ENCODE peak calls at places on chromosomes 1 and 21, in nine cellular contexts. X is astrocyte of the spinal cord, H is WTC11, M is IMR-90, F is PC-9, D is type B pancreatic cell, U is glutamatergic neuron, G is Calu3, O is Caco-2. Z is an unnamed sample.

GRCh38 chr1:156502396-156502748 is 1.8 kb upstream of the MEF2D start:
- DNase-seq in G (no peak), H (no peak), D (no peak), U (no peak), F (peak), X (peak), M (no peak), O (no peak), Z (no peak)

GRCh38 chr1:31523012-31523411 is 53.3 kb upstream of the TINAGL1 start:
- DNase-seq in U (no peak), D (no peak), X (no peak), M (no peak), G (no peak), F (peak), H (no peak), O (no peak), Z (no peak)

GRCh38 chr1:147840909-147841308 is 61.7 kb upstream of the GJA8 start:
- DNase-seq in U (no peak), F (no peak), G (no peak), O (peak), D (no peak), X (no peak), H (no peak), M (peak), Z (no peak)

GRCh38 chr1:108590947-108591346 is 31.0 kb downstream of the EEIG2 start:
- DNase-seq in X (peak), U (no peak), G (no peak), M (peak), H (no peak), F (peak), D (no peak), O (no peak), Z (no peak)

GRCh38 chr1:54403808-54404261 is 2.4 kb downstream of the SSBP3 start:
- DNase-seq in D (no peak), M (peak), F (no peak), U (no peak), G (no peak), O (no peak), H (no peak), X (peak), Z (no peak)

GRCh38 chr1:114033219-114033706 is 54.0 kb downstream of the OLFML3 start:
- DNase-seq in D (no peak), H (peak), X (no peak), M (no peak), O (no peak), F (peak), U (peak), G (no peak), Z (no peak)

GRCh38 chr1:24191860-24192259 is 4.8 kb upstream of the IFNLR1 start:
- DNase-seq in H (no peak), F (peak), D (no peak), X (peak), O (no peak), U (no peak), M (peak), G (peak), Z (no peak)

GRCh38 chr1:29396438-29397255 is 160.3 kb downstream of the PTPRU start:
- DNase-seq in M (peak), F (no peak), U (no peak), X (no peak), D (no peak), O (no peak), H (no peak), G (no peak), Z (no peak)

GRCh38 chr1:166882893-166883292 is 6.8 kb upstream of the TADA1 start:
- DNase-seq in U (no peak), M (no peak), H (no peak), X (no peak), F (no peak), D (no peak), O (no peak), G (no peak), Z (no peak)

GRCh38 chr1:42173961-42174715 is 9.6 kb upstream of the GUCA2A start:
- DNase-seq in M (peak), O (no peak), D (no peak), U (no peak), H (no peak), X (no peak), G (peak), F (peak), Z (no peak)

GRCh38 chr1:176696109-176696508 is 233.1 kb downstream of the PAPPA2 start:
- DNase-seq in F (no peak), O (no peak), U (no peak), X (peak), M (peak), H (peak), G (peak), D (no peak), Z (no peak)

GRCh38 chr21:42219606-42220137 is 732 bp downstream of the ABCG1 start:
- DNase-seq in F (no peak), X (no peak), H (peak), M (peak), G (no peak), D (no peak), O (no peak), U (peak), Z (no peak)

GRCh38 chr1:93442276-93442675 is 5.6 kb upstream of the FNBP1L start:
- DNase-seq in U (no peak), M (no peak), O (peak), H (no peak), D (no peak), G (peak), F (peak), X (no peak), Z (no peak)

GRCh38 chr1:17581389-17582123 is 42.1 kb downstream of the ARHGEF10L start:
- DNase-seq in M (no peak), O (no peak), F (no peak), X (no peak), H (no peak), U (no peak), G (no peak), D (no peak), Z (no peak)

GRCh38 chr1:114062646-114063045 is 83.4 kb downstream of the OLFML3 start:
- DNase-seq in H (no peak), X (no peak), O (no peak), F (no peak), D (no peak), G (no peak), M (no peak), U (no peak), Z (no peak)

GRCh38 chr1:168365719-168366474 is 85.2 kb downstream of the TBX19 start:
- DNase-seq in O (no peak), H (no peak), F (no peak), D (no peak), U (no peak), M (no peak), X (no peak), G (no peak), Z (no peak)

GRCh38 chr1:96865731-96866684 is 144.4 kb downstream of the PTBP2 start:
- DNase-seq in D (no peak), F (peak), U (no peak), O (no peak), X (peak), M (peak), G (no peak), H (no peak), Z (no peak)

GRCh38 chr1:118294817-118295486 is 109.9 kb upstream of the SPAG17 start:
- DNase-seq in M (no peak), O (no peak), H (no peak), G (no peak), U (no peak), D (no peak), F (no peak), X (no peak), Z (no peak)
- TF ChIP-seq CTCF in M (no peak), O (no peak), H (no peak), G (no peak), U (no peak), D (no peak), F (no peak), X (no peak), Z (no peak)

GRCh38 chr1:16151985-16152384 is 3.9 kb downstream of the EPHA2 start:
- DNase-seq in H (no peak), M (no peak), U (no peak), D (no peak), F (peak), G (no peak), O (no peak), X (no peak), Z (no peak)

GRCh38 chr1:16149702-16150488 is 6.0 kb downstream of the EPHA2 start:
- DNase-seq in H (no peak), D (no peak), U (no peak), X (no peak), G (no peak), M (no peak), F (no peak), O (no peak), Z (no peak)

GRCh38 chr1:16152521-16153087 is 3.3 kb downstream of the EPHA2 start:
- DNase-seq in G (no peak), D (no peak), M (peak), F (peak), H (no peak), X (no peak), O (no peak), U (no peak), Z (no peak)

GRCh38 chr1:16150508-16150907 is 5.4 kb downstream of the EPHA2 start:
- DNase-seq in F (no peak), D (no peak), X (no peak), G (no peak), H (no peak), M (no peak), U (no peak), O (no peak), Z (no peak)

GRCh38 chr1:16151200-16151708 is 4.6 kb downstream of the EPHA2 start:
- DNase-seq in G (no peak), X (peak), F (no peak), U (peak), M (peak), O (no peak), H (no peak), D (no peak), Z (no peak)
- TF ChIP-seq CTCF in G (no peak), X (no peak), F (no peak), U (no peak), M (no peak), O (no peak), H (no peak), D (no peak), Z (no peak)

GRCh38 chr1:73611681-73612080 is 586.3 kb downstream of the LRRIQ3 start:
- DNase-seq in X (peak), H (no peak), O (no peak), D (no peak), G (no peak), M (no peak), U (no peak), F (no peak), Z (no peak)

DNA sequence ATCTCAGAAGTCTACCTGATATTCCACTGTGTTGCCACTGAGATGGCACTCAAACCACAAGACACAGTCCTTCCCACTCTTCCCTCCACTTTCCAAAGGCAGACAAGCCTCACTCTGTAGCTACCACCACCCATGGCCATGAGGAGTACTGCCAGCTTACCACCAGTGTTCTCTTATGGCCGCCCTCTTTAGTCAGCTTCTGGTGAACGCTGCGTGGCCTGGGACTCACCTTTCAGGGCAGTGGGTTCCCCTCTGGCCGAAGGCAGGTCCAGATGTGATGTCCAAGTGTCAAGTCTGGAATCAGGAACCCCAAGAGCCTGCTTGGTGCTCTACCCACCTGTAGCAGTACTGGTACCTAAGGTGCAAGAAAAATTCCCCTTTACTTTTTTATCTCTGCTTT is 580.8 kb downstream of the LRRIQ3 start:
- DNase-seq in H (no peak), U (no peak), D (no peak), G (no peak), M (no peak), F (no peak), X (no peak), O (no peak), Z (no peak)
- TF ChIP-seq CTCF in H (no peak), U (no peak), D (no peak), G (no peak), M (no peak), F (no peak), X (no peak), O (no peak), Z (no peak)

DNA sequence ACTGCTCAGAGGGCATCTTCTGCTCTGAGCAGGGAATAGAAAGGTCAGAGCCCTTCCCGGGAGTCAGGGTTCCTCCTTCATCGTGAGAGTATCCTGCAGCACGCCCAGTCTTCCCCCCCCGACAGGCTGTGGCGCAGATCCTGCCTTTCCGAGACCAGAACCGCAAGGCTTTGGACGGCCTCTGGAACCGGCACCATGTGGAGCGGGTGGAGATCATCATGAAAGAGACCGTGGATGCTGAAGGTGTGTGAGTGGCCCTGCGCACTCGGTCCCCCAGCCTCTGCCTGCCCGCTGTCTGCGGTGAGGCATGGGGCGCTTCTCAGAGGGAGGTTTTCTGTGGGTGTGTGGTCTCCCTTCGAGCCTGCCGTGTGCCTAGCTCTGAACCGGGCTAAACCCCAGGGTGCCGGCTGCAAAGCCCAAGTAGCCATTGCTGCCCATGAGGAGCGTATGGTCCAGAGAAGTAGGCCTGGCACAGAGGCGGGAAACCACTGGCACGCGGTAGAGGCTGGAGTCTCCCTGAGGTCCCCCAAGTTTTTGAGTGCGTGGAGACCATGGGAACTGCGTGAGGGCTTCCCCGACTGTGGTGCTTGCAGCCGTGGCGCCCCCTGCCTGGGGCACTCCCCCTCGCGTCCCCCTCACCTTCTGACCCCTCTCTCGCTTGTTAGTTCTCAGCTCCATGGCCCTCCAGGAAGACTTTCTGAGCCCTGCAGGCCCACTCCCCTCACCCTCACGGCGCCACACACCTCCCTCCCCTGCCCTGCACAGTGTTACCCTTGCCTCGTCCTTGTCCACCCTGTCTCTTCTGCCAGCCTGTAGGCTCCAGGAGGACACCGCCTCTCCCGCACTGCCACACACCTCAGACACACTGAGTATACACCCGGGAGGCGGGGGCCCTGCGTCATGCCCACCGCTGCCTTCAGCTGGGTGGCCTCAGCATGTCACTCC is 12.5 kb downstream of the H6PD start:
- DNase-seq in H (peak), G (no peak), M (no peak), D (no peak), U (no peak), O (no peak), X (no peak), F (no peak), Z (no peak)
- TF ChIP-seq CTCF in H (no peak), G (no peak), M (no peak), D (no peak), U (no peak), O (no peak), X (no peak), F (no peak), Z (no peak)

Z was measured in omental fat pad.